ENCODE peak calls at places on chromosomes 6 and 20, in eight cellular contexts. V, F, Z, K, Y, T, M and H are unnamed samples.

GRCh38 chr6:819122-819521 is 126.2 kb upstream of the EXOC2 start:
- DNase-seq in K (no peak), M (no peak), F (no peak), T (no peak), Y (no peak), V (no peak), Z (no peak), H (no peak)

GRCh38 chr6:47187108-47187507 is 122.6 kb downstream of the TNFRSF21 start:
- DNase-seq in F (no peak), K (no peak), M (no peak), Z (no peak), Y (no peak), T (no peak), V (no peak), H (no peak)

GRCh38 chr20:46939031-46939430 is 44.4 kb downstream of the EYA2 start:
- DNase-seq in M (no peak), K (no peak), F (no peak), Y (no peak), T (peak; percentile 47), Z (peak; percentile 38), V (peak; percentile 21), H (peak; percentile 76)

GRCh38 chr6:166839006-166839405 is 117.3 kb downstream of the RNASET2 start:
- DNase-seq in T (no peak), F (no peak), M (no peak), K (no peak), Z (no peak), V (no peak), Y (no peak), H (no peak)

GRCh38 chr6:134421496-134421895 is 103.6 kb upstream of the SGK1 start:
- DNase-seq in V (peak; percentile 84), F (peak; percentile 53), Z (no peak), T (peak; percentile 12), Y (no peak), K (no peak), M (peak; percentile 73), H (no peak)

GRCh38 chr6:34697544-34697836 is 923 bp upstream of the ILRUN start:
- DNase-seq in K (no peak), M (no peak), V (no peak), Y (no peak), Z (peak; percentile 9), T (no peak), F (no peak), H (no peak)

GRCh38 chr6:22008248-22008836 is 288.5 kb downstream of the PRL start:
- DNase-seq in Z (no peak), Y (no peak), V (peak; percentile 37), M (peak; percentile 73), F (no peak), K (no peak), T (no peak), H (no peak)

GRCh38 chr20:18405826-18406225 is 61.0 kb downstream of the DZANK1 start:
- DNase-seq in T (no peak), V (no peak), F (no peak), K (no peak), Z (no peak), Y (no peak), M (no peak), H (no peak)

GRCh38 chr20:2254333-2254732 is 41.5 kb upstream of the TGM3 start:
- DNase-seq in Y (no peak), V (peak; percentile 19), K (no peak), Z (no peak), F (no peak), T (no peak), M (no peak), H (no peak)

GRCh38 chr6:142926494-142927273 is 18.3 kb downstream of the HIVEP2 start:
- DNase-seq in T (peak; percentile 16), Z (peak; percentile 84), K (peak; percentile 83), F (peak; percentile 96), M (peak; percentile 86), V (peak; percentile 92), Y (peak; percentile 90), H (peak; percentile 79)

GRCh38 chr6:137214931-137215330 is 4.3 kb downstream of the IFNGR1 start:
- DNase-seq in M (no peak), Y (no peak), V (peak; percentile 25), F (no peak), K (no peak), T (no peak), Z (no peak), H (no peak)

GRCh38 chr6:126553856-126554255 is 213.9 kb downstream of the CENPW start:
- DNase-seq in Z (no peak), K (no peak), V (no peak), M (no peak), F (no peak), T (no peak), Y (no peak), H (no peak)

GRCh38 chr20:11076434-11076833 is 402.6 kb upstream of the JAG1 start:
- DNase-seq in T (no peak), V (no peak), Y (no peak), K (no peak), F (no peak), M (no peak), Z (no peak), H (no peak)

GRCh38 chr6:122530440-122531046 is 58.9 kb upstream of the SERINC1 start:
- DNase-seq in T (peak; percentile 65), V (peak; percentile 67), K (peak; percentile 54), Z (peak; percentile 41), M (peak; percentile 45), Y (peak; percentile 56), F (peak; percentile 80), H (peak; percentile 87)

GRCh38 chr6:6386010-6386409 is 65.5 kb upstream of the F13A1 start:
- DNase-seq in K (no peak), T (no peak), M (no peak), F (no peak), V (no peak), Y (no peak), Z (no peak), H (no peak)

GRCh38 chr6:148934956-148935355 is 188.1 kb downstream of the UST start:
- DNase-seq in Z (no peak), K (no peak), Y (no peak), V (no peak), T (no peak), F (no peak), M (no peak), H (no peak)

GRCh38 chr20:54172856-54173652 is 732 bp downstream of the CYP24A1 start:
- DNase-seq in M (peak; percentile 46), Y (peak; percentile 27), Z (no peak), K (peak; percentile 58), V (no peak), F (no peak), T (no peak), H (no peak)

GRCh38 chr6:111926731-111927302 is 53.6 kb upstream of the FYN start:
- DNase-seq in V (peak; percentile 15), M (no peak), F (no peak), Z (no peak), Y (no peak), K (no peak), T (no peak), H (no peak)

GRCh38 chr6:42071881-42072583 is 21.7 kb downstream of the TAF8 start:
- DNase-seq in T (no peak), M (no peak), Z (no peak), K (no peak), Y (no peak), V (no peak), F (no peak), H (no peak)

GRCh38 chr20:3980260-3981131 is 34.9 kb downstream of the RNF24 start:
- DNase-seq in V (peak; percentile 62), T (peak; percentile 76), K (no peak), M (peak; percentile 64), Y (no peak), Z (peak; percentile 9), F (peak; percentile 61), H (no peak)

GRCh38 chr20:1370548-1371110 is 22.2 kb downstream of the FKBP1A start:
- DNase-seq in T (no peak), F (peak; percentile 78), V (peak; percentile 54), Z (no peak), M (peak; percentile 54), K (no peak), Y (no peak), H (no peak)

GRCh38 chr6:125753218-125753936 is 3.9 kb downstream of the HEY2 start:
- DNase-seq in Z (no peak), V (peak; percentile 31), T (peak; percentile 37), M (peak; percentile 32), Y (no peak), F (peak; percentile 62), K (no peak), H (peak; percentile 60)

GRCh38 chr20:2101057-2101934 is at the start of gene STK35:
- DNase-seq in V (peak; percentile 75), Z (no peak), K (no peak), F (no peak), M (no peak), T (peak; percentile 75), Y (no peak), H (no peak)

GRCh38 chr20:54174452-54175175 is 828 bp upstream of the CYP24A1 start:
- DNase-seq in Y (no peak), F (peak; percentile 12), V (no peak), K (peak; percentile 14), T (no peak), M (no peak), Z (no peak), H (no peak)

GRCh38 chr20:24698189-24698588 is 228.8 kb downstream of the SYNDIG1 start:
- DNase-seq in Z (no peak), Y (peak; percentile 24), T (no peak), M (no peak), V (no peak), F (no peak), K (no peak), H (peak; percentile 48)

GRCh38 chr20:58745391-58745790 is 52.8 kb downstream of the NPEPL1 start:
- DNase-seq in Z (no peak), T (no peak), F (no peak), K (no peak), V (no peak), M (no peak), Y (no peak), H (no peak)

GRCh38 chr6:21350917-21351316 is 242.6 kb upstream of the SOX4 start:
- DNase-seq in Y (no peak), M (no peak), Z (no peak), K (no peak), V (no peak), T (no peak), F (no peak), H (no peak)

GRCh38 chr6:14255916-14256315 is 138.3 kb downstream of the CD83 start:
- DNase-seq in Y (no peak), Z (no peak), K (no peak), V (no peak), T (no peak), F (no peak), M (no peak), H (no peak)

GRCh38 chr20:41587956-41588355 is 30.2 kb downstream of the CHD6 start:
- DNase-seq in M (peak; percentile 89), T (peak; percentile 23), V (peak; percentile 76), F (peak; percentile 60), Z (no peak), Y (no peak), K (no peak), H (no peak)

GRCh38 chr6:81557811-81558210 is 194.7 kb downstream of the TENT5A start:
- DNase-seq in V (no peak), Y (no peak), F (no peak), T (no peak), K (no peak), Z (no peak), M (no peak), H (no peak)